ENCODE peak calls at places on chromosomes 3 and 15, in four cellular contexts. One of them, this sample, is unnamed.

GRCh38 chr15:66619152-66619903 is 53.5 kb upstream of the LCTL start:
- DNase-seq in PC-3: peak
- DNase-seq in MM.1S: peak
- DNase-seq in neural progenitor cell: peak
- DNase-seq in this sample: peak

GRCh38 chr3:102885289-102885688 is 450.5 kb downstream of the ZPLD1 start:
- DNase-seq in MM.1S: no peak
- DNase-seq in neural progenitor cell: no peak
- DNase-seq in PC-3: no peak
- DNase-seq in this sample: no peak

GRCh38 chr15:92705693-92706618 is 50.4 kb upstream of the FAM174B start:
- DNase-seq in neural progenitor cell: peak
- DNase-seq in PC-3: no peak
- DNase-seq in MM.1S: no peak
- DNase-seq in this sample: no peak

GRCh38 chr3:127961124-127961523 is 46.1 kb downstream of the KBTBD12 start:
- DNase-seq in PC-3: no peak
- DNase-seq in neural progenitor cell: no peak
- DNase-seq in MM.1S: no peak
- DNase-seq in this sample: no peak

GRCh38 chr3:117624424-117624823 is 914.8 kb downstream of the TUSC7 start:
- DNase-seq in neural progenitor cell: no peak
- DNase-seq in PC-3: peak
- DNase-seq in MM.1S: no peak
- DNase-seq in this sample: no peak

GRCh38 chr3:20104167-20104661 is 64.0 kb downstream of the KAT2B start:
- DNase-seq in MM.1S: no peak
- DNase-seq in neural progenitor cell: no peak
- DNase-seq in PC-3: no peak
- DNase-seq in this sample: no peak

GRCh38 chr3:141412087-141412935 is 44.0 kb downstream of the ZBTB38 start:
- DNase-seq in MM.1S: peak
- DNase-seq in neural progenitor cell: peak
- DNase-seq in PC-3: peak
- DNase-seq in this sample: peak

GRCh38 chr3:132669256-132669777 is 9.2 kb downstream of the UBA5 start:
- DNase-seq in MM.1S: no peak
- DNase-seq in PC-3: no peak
- DNase-seq in neural progenitor cell: no peak
- DNase-seq in this sample: peak

GRCh38 chr3:195999896-196000295 is 82.0 kb downstream of the TFRC start:
- DNase-seq in PC-3: no peak
- DNase-seq in neural progenitor cell: no peak
- DNase-seq in MM.1S: no peak
- DNase-seq in this sample: no peak

GRCh38 chr15:47768730-47769129 is 51.4 kb downstream of the SEMA6D start:
- DNase-seq in MM.1S: no peak
- DNase-seq in neural progenitor cell: no peak
- DNase-seq in PC-3: no peak
- DNase-seq in this sample: no peak

GRCh38 chr3:24270204-24270671 is 224.4 kb downstream of the THRB start:
- DNase-seq in PC-3: no peak
- DNase-seq in neural progenitor cell: peak
- DNase-seq in MM.1S: no peak
- DNase-seq in this sample: peak

GRCh38 chr3:183912895-183913579 is 28.4 kb upstream of the PARL start:
- DNase-seq in MM.1S: no peak
- DNase-seq in neural progenitor cell: no peak
- DNase-seq in PC-3: peak
- DNase-seq in this sample: no peak
- TF ChIP-seq EZH2phosphoT487 in MM.1S: no peak
- TF ChIP-seq EZH2phosphoT487 in neural progenitor cell: no peak
- TF ChIP-seq EZH2phosphoT487 in PC-3: no peak
- TF ChIP-seq EZH2phosphoT487 in this sample: no peak

GRCh38 chr15:34470091-34470490 is 32.5 kb upstream of the GOLGA8A start:
- DNase-seq in neural progenitor cell: no peak
- DNase-seq in MM.1S: no peak
- DNase-seq in PC-3: no peak
- DNase-seq in this sample: no peak
- TF ChIP-seq EZH2phosphoT487 in neural progenitor cell: no peak
- TF ChIP-seq EZH2phosphoT487 in MM.1S: no peak
- TF ChIP-seq EZH2phosphoT487 in PC-3: no peak
- TF ChIP-seq EZH2phosphoT487 in this sample: no peak

GRCh38 chr3:72903004-72903403 is 15.2 kb downstream of the GXYLT2 start:
- DNase-seq in MM.1S: no peak
- DNase-seq in neural progenitor cell: no peak
- DNase-seq in PC-3: peak
- DNase-seq in this sample: peak
- TF ChIP-seq EZH2phosphoT487 in MM.1S: no peak
- TF ChIP-seq EZH2phosphoT487 in neural progenitor cell: no peak
- TF ChIP-seq EZH2phosphoT487 in PC-3: no peak
- TF ChIP-seq EZH2phosphoT487 in this sample: no peak

GRCh38 chr3:43093006-43093405 is 12.9 kb downstream of the POMGNT2 start:
- DNase-seq in neural progenitor cell: no peak
- DNase-seq in MM.1S: no peak
- DNase-seq in PC-3: no peak
- DNase-seq in this sample: no peak
- TF ChIP-seq EZH2phosphoT487 in neural progenitor cell: no peak
- TF ChIP-seq EZH2phosphoT487 in MM.1S: no peak
- TF ChIP-seq EZH2phosphoT487 in PC-3: no peak
- TF ChIP-seq EZH2phosphoT487 in this sample: no peak

DNA sequence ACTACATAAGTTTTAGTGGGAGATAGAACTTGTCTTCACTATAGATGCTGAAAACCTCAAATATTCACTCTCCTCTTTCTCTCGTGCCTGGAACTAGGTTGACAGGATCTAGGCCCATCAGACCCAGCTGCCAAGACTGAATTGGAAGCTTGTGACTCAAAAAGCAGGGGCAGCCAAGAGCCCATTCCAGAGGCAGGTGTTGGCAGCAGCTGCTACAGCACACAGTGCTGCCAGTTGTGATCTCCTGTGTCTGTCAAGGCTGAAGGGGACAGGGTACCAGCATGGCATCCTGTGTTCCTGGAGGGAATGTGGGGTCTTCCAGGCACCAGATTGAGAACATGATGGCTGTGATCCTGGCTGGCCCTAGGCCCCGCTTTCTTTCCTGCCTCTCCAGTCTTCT is 92.5 kb upstream of the MB21D2 start:
- DNase-seq in neural progenitor cell: no peak
- DNase-seq in PC-3: no peak
- DNase-seq in MM.1S: no peak
- DNase-seq in this sample: peak
- TF ChIP-seq EZH2phosphoT487 in neural progenitor cell: no peak
- TF ChIP-seq EZH2phosphoT487 in PC-3: no peak
- TF ChIP-seq EZH2phosphoT487 in MM.1S: no peak
- TF ChIP-seq EZH2phosphoT487 in this sample: no peak

GRCh38 chr15:85500729-85501128 is 120.3 kb downstream of the AKAP13 start:
- DNase-seq in neural progenitor cell: peak
- DNase-seq in MM.1S: no peak
- DNase-seq in PC-3: no peak
- DNase-seq in this sample: no peak
- TF ChIP-seq EZH2phosphoT487 in neural progenitor cell: no peak
- TF ChIP-seq EZH2phosphoT487 in MM.1S: no peak
- TF ChIP-seq EZH2phosphoT487 in PC-3: no peak
- TF ChIP-seq EZH2phosphoT487 in this sample: no peak

GRCh38 chr3:8769088-8769822 is at the start of gene OXTR:
- DNase-seq in MM.1S: peak
- DNase-seq in neural progenitor cell: peak
- DNase-seq in PC-3: peak
- DNase-seq in this sample: peak
- TF ChIP-seq EZH2phosphoT487 in MM.1S: no peak
- TF ChIP-seq EZH2phosphoT487 in neural progenitor cell: peak
- TF ChIP-seq EZH2phosphoT487 in PC-3: no peak
- TF ChIP-seq EZH2phosphoT487 in this sample: no peak

DNA sequence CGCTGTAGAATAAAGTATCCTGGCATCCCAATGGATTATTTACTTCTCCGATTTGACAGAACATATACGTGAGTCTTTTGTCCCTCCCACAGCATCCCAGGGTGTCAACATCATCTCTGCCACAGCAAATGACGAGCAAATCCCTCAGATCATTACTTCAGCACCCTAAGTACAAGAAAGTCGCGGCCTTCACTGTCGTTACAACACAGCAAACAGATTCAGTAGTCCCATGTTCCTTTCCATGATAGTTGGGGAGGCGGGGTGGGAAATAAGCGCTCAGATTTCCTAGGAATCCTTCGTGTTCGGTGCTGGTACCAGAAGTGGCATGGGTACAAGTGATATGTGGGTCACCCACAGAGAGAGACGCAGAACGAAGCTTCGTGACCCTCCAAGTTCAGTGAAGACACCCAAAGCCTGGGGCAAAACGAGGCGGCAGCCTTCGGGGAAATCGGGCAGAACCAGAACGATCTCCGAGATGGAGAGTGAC is 741 bp downstream of the TTBK2 start:
- DNase-seq in neural progenitor cell: peak
- DNase-seq in PC-3: peak
- DNase-seq in MM.1S: peak
- DNase-seq in this sample: peak
- TF ChIP-seq EZH2phosphoT487 in neural progenitor cell: no peak
- TF ChIP-seq EZH2phosphoT487 in PC-3: no peak
- TF ChIP-seq EZH2phosphoT487 in MM.1S: no peak
- TF ChIP-seq EZH2phosphoT487 in this sample: no peak

This sample was measured in GM23248.